ENCODE peak calls at places on chromosomes 5 and 9, in seven cellular contexts. Z, D, M, A, K, J and Q are unnamed samples.

GRCh38 chr5:33888582-33888981 is 3.2 kb downstream of the ADAMTS12 start:
- DNase-seq in J (no peak), K (no peak), D (no peak), M (peak), A (no peak), Z (no peak), Q (no peak)

GRCh38 chr5:52892242-52892878 is 96.8 kb upstream of the ITGA2 start:
- DNase-seq in Z (no peak), M (no peak), K (no peak), J (no peak), D (no peak), A (no peak), Q (no peak)

GRCh38 chr5:73816656-73817420 is 190.8 kb downstream of the ARHGEF28 start:
- DNase-seq in D (no peak), M (peak), J (no peak), A (no peak), K (no peak), Z (no peak), Q (no peak)

GRCh38 chr9:131585375-131585774 is 40.1 kb downstream of the PRRT1B start:
- DNase-seq in A (no peak), J (no peak), K (no peak), M (peak), D (no peak), Z (no peak), Q (no peak)

GRCh38 chr9:91063471-91063870 is 261.9 kb downstream of the SYK start:
- DNase-seq in D (no peak), A (no peak), K (no peak), J (no peak), Z (no peak), M (no peak), Q (no peak)

GRCh38 chr5:76576468-76576867 is 46.7 kb downstream of the F2RL2 start:
- DNase-seq in K (no peak), M (no peak), J (no peak), Z (no peak), D (no peak), A (no peak), Q (no peak)

GRCh38 chr9:27771803-27772545 is 198.7 kb upstream of the C9orf72 start:
- DNase-seq in M (no peak), D (no peak), J (no peak), A (no peak), Z (no peak), K (no peak), Q (no peak)

GRCh38 chr5:38420691-38421395 is 135.6 kb downstream of the LIFR start:
- DNase-seq in Z (peak), J (no peak), M (peak), K (no peak), D (peak), A (peak), Q (peak)

GRCh38 chr9:113187935-113188595 is 33.0 kb downstream of the FKBP15 start:
- DNase-seq in K (no peak), D (peak), M (peak), A (peak), J (peak), Z (no peak), Q (peak)

GRCh38 chr5:122704247-122705036 is 70.4 kb upstream of the SNX2 start:
- DNase-seq in A (no peak), J (no peak), K (no peak), M (peak), Z (no peak), D (peak), Q (no peak)

GRCh38 chr5:36059571-36060515 is 6.8 kb downstream of the UGT3A2 start:
- DNase-seq in J (no peak), K (no peak), A (no peak), Z (no peak), D (no peak), M (no peak), Q (no peak)

GRCh38 chr5:127305486-127305885 is 14.9 kb downstream of the MEGF10 start:
- DNase-seq in M (no peak), D (no peak), A (no peak), J (no peak), K (no peak), Z (no peak), Q (no peak)

GRCh38 chr5:61301345-61301744 is 30.7 kb upstream of the ZSWIM6 start:
- DNase-seq in J (no peak), A (no peak), K (no peak), D (no peak), Z (no peak), M (peak), Q (no peak)

GRCh38 chr9:137433349-137433915 is 7.7 kb downstream of the ENTPD8 start:
- DNase-seq in Z (no peak), A (no peak), K (no peak), M (no peak), J (peak), D (no peak), Q (no peak)

GRCh38 chr5:26700759-26701384 is 337.5 kb downstream of the CDH9 start:
- DNase-seq in M (no peak), D (peak), A (no peak), J (no peak), Z (no peak), K (no peak), Q (peak)
- H3K27ac ChIP-seq in M (no peak), D (no peak), A (no peak), J (no peak), Z (no peak), K (no peak), Q (no peak)

GRCh38 chr5:68433921-68434879 is 218.6 kb downstream of the PIK3R1 start:
- DNase-seq in Z (peak), A (peak), D (peak), M (peak), J (peak), K (peak), Q (peak)
- TF ChIP-seq POLR2A in Z (no peak), A (no peak), D (no peak), M (no peak), J (no peak), K (no peak), Q (no peak)

DNA sequence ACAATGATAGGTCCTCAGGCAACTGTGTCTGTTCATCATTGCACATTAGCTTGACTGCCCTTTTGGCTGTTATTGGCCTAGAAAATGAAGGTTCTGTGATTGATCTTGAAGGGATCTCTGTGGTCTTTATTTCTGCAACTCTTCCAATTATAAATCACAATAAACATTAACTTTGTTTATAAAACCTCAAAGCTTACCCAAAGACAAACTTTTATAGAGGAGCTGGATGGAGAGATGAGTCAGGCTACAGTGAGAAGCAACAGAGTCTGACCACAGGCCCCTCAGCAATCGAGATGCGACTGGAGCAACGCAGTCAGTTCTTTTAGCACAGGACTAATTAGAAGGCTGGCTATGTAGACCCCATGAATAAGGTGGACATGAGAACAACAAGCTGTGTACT is 5.3 kb downstream of the MACROH2A1 start:
- DNase-seq in M (peak), K (no peak), D (no peak), J (no peak), Z (no peak), A (no peak), Q (no peak)
- H3K27ac ChIP-seq in M (peak), K (peak), D (no peak), J (no peak), Z (no peak), A (no peak), Q (no peak)

GRCh38 chr9:36946653-36947052 is 87.4 kb downstream of the PAX5 start:
- DNase-seq in A (no peak), D (no peak), K (no peak), Z (no peak), M (no peak), J (no peak), Q (no peak)
- TF ChIP-seq POLR2A in A (no peak), D (no peak), K (no peak), Z (no peak), M (no peak), J (no peak), Q (no peak)

DNA sequence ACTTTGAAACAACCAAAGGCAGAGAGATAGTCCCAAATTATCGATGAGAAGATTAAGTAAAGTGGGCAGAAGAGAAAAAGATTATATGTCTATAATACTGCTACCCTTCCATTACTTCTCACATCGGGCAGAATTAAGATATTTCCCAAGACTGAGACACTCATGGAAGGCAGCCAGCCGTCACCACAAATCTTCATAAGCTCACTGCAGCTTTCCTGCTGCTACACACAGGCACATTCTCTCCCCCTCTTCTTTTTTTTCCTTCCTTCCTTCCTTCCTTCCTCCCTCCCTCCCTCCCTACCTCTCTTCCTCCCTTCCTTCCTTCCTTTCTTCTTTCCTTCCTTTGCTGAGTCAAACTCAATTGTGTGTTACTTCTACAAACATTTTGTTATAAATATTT is 58.7 kb upstream of the SPATA31C2 start:
- DNase-seq in J (no peak), D (no peak), K (no peak), M (peak), A (peak), Z (no peak), Q (peak)
- H3K27ac ChIP-seq in J (no peak), D (peak), K (peak), M (peak), A (peak), Z (no peak), Q (no peak)

GRCh38 chr5:139284295-139284694 is 9.2 kb upstream of the MATR3 start:
- DNase-seq in Z (no peak), J (no peak), K (no peak), D (no peak), M (no peak), A (no peak), Q (no peak)

GRCh38 chr5:139283252-139284166 is 10.0 kb upstream of the MATR3 start:
- DNase-seq in M (no peak), D (no peak), Z (no peak), K (no peak), J (no peak), A (no peak), Q (no peak)

GRCh38 chr5:139287890-139288635 is 5.5 kb upstream of the MATR3 start:
- DNase-seq in J (no peak), K (no peak), D (no peak), A (no peak), M (no peak), Z (no peak), Q (no peak)

GRCh38 chr5:139282195-139282557 is 11.4 kb upstream of the MATR3 start:
- DNase-seq in A (no peak), M (peak), K (no peak), J (no peak), D (no peak), Z (no peak), Q (no peak)

DNA sequence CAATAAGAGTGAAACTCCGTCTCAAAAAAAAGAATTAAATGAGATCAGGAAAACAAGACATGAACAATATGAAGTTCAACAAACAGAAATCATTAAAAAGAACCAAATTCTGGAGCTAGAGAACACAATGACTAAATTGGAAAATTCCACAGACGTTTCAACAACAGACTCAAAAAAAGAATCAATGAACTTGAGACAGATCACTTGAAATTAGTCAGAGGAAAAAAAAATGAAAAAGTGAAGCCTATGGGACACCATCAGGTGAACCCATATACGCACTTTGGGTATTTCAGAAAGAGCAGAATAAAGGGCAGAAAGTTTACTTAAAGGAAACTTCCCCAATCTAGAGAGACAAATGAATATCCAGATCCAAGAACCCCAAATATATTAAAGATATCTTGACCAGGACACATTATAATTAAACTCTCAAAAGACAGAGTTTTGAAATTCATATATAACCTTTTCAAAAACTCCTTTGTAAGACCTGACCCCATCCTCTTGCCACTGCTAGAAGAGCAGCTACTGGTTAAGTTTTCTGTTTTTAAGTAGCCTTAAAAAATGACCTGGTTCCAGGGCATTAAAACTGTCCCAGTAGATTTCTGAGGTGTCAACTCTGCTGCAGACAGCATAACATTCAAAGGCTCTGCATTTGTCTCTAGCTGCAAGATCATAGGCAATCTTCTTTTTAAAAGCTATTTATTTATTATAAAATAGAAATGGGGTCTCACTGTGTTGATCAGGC is 7.7 kb upstream of the MATR3 start:
- DNase-seq in A (no peak), D (no peak), J (no peak), K (no peak), Z (no peak), M (no peak), Q (no peak)
- TF ChIP-seq POLR2A in A (no peak), D (no peak), J (no peak), K (no peak), Z (no peak), M (no peak), Q (no peak)

GRCh38 chr9:96619491-96620154 is at the start of gene CDC14B:
- DNase-seq in A (peak), Z (peak), M (peak), D (peak), K (peak), J (peak), Q (peak)

GRCh38 chr9:96618209-96619108 is 1.2 kb downstream of the CDC14B start:
- DNase-seq in M (peak), J (peak), D (peak), Z (peak), A (peak), K (peak), Q (peak)

GRCh38 chr9:96619109-96619435 is 571 bp downstream of the CDC14B start:
- DNase-seq in D (no peak), Z (no peak), K (no peak), M (no peak), A (peak), J (peak), Q (no peak)

GRCh38 chr9:96616817-96617438 is 2.7 kb downstream of the CDC14B start:
- DNase-seq in J (no peak), Z (no peak), D (no peak), K (no peak), M (no peak), A (no peak), Q (no peak)

DNA sequence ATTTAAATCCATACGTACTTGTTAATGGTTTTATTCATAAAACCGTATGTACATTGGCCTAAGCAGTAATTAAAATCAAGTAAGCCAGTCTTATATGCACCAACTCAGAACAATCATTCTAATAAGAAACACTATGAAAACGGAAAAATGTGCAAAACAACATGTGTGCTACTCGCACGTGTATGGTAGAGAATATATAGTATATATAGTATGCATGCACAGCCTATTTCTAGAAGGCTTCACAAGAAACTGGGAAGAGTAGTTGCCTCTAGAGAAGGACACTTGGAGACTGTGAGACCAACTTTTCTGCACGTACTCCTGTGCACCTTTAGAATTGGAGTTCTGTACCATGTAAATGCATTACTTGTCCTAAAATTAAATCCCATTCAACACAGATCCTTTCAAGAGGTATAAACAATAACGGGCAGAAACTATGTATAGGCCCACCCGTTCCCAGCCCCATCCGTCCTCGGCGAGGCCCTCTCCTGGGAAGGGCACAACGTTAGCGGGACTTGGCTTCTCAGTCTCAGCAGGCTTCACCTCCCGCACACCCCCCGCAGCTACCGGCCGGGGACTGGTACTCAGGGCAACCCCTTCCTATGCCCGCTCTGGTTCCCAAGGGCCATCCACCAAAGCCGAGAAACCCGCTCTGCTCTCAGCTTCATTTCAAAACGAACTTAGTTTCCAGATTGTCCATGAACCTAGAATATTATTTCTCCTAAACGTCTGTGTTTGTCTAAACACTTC is 2.0 kb downstream of the CDC14B start:
- DNase-seq in D (no peak), Z (no peak), J (no peak), M (no peak), K (no peak), A (peak), Q (no peak)
- H3K27ac ChIP-seq in D (no peak), Z (no peak), J (peak), M (no peak), K (peak), A (peak), Q (peak)

GRCh38 chr9:129609486-129610192 is 11.3 kb downstream of the C9orf50 start:
- DNase-seq in J (no peak), Z (peak), D (peak), M (no peak), K (peak), A (peak), Q (peak)

GRCh38 chr9:129611302-129611800 is 9.6 kb downstream of the C9orf50 start:
- DNase-seq in M (no peak), K (no peak), J (no peak), D (no peak), Z (no peak), A (no peak), Q (peak)

GRCh38 chr9:129612123-129612522 is 8.8 kb downstream of the C9orf50 start:
- DNase-seq in A (no peak), D (no peak), M (no peak), J (no peak), Z (no peak), K (no peak), Q (no peak)

GRCh38 chr9:129610193-129610472 is 10.8 kb downstream of the C9orf50 start:
- DNase-seq in Z (no peak), M (no peak), J (no peak), K (no peak), D (no peak), A (no peak), Q (no peak)

GRCh38 chr9:129610473-129611301 is 10.2 kb downstream of the C9orf50 start:
- DNase-seq in J (peak), D (peak), M (peak), K (peak), A (peak), Z (peak), Q (peak)
- TF ChIP-seq POLR2A in J (no peak), D (peak), M (peak), K (no peak), A (no peak), Z (no peak), Q (no peak)

DNA sequence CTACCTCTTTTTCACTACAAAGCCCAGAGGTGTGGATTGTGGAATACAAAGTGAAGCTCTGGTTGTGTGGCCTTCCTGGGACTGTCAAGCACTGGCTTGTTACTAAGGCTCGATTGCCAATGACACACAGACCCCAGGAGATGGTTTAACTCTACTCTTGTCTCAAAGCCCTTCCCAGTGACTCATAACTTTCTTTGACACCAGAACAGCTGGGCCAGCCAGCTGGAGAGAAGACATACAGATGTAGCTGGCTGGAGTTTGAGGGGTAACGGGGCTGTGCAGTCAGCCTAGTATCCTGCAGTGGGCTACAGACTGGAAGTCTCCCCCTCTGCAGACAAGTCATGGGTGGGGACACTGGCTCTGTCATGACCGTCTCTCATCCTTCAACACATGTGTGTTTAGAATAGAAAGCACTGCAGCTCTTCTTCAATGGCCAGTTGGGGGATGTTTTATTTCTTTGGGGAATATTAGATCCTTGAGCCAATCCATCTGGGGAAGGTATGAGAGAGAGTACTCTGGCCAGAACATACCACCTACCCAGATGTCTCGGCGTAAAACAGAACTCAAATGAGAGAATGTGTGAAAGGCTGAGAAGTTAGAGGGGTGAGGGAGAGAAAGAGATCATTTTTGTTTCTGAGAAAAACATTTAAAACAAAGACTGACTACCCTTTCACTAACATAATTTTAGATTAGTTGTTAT is 53.3 kb downstream of the SEMA6A start:
- DNase-seq in J (no peak), M (no peak), K (no peak), A (no peak), Z (no peak), D (no peak), Q (no peak)
- H3K27ac ChIP-seq in J (no peak), M (no peak), K (no peak), A (no peak), Z (no peak), D (no peak), Q (peak)